ENCODE peak calls at places on chromosomes 16 and 17, in ten cellular contexts. R, H, S, E, B, F, X, M, K and D are unnamed samples.

GRCh38 chr17:48244814-48245213 is 137.2 kb downstream of the SNX11 start:
- DNase-seq in F (no peak), B (no peak), S (no peak), H (no peak), E (no peak), X (no peak), K (no peak), M (no peak), R (no peak), D (no peak)

GRCh38 chr17:29004081-29004692 is 1.6 kb downstream of the SEZ6 start:
- DNase-seq in F (no peak), H (peak), K (peak), E (no peak), X (no peak), R (no peak), S (no peak), M (no peak), B (no peak), D (no peak)

GRCh38 chr16:1043831-1044514 is 28.6 kb upstream of the SSTR5 start:
- DNase-seq in K (no peak), F (no peak), B (no peak), S (no peak), R (no peak), E (no peak), M (no peak), H (no peak), X (no peak), D (no peak)

GRCh38 chr16:89579351-89579750 is 3.8 kb downstream of the CPNE7 start:
- DNase-seq in B (no peak), X (no peak), F (no peak), M (no peak), R (no peak), H (no peak), S (no peak), E (no peak), K (no peak), D (no peak)

GRCh38 chr17:2024572-2025219 is 438 bp downstream of the RTN4RL1 start:
- DNase-seq in S (no peak), X (no peak), R (no peak), F (no peak), H (no peak), B (no peak), E (no peak), K (no peak), M (no peak), D (no peak)

GRCh38 chr17:44279586-44280344 is 11.8 kb upstream of the SLC4A1 start:
- DNase-seq in F (peak), E (no peak), H (peak), M (peak), S (peak), R (no peak), K (peak), B (no peak), X (peak), D (peak)

GRCh38 chr16:4184038-4184702 is 57.7 kb downstream of the SRL start:
- DNase-seq in H (no peak), K (no peak), S (peak), F (no peak), M (no peak), X (no peak), R (no peak), B (no peak), E (no peak), D (no peak)

GRCh38 chr17:50265690-50266306 is 8.5 kb upstream of the TMEM92 start:
- DNase-seq in E (no peak), M (no peak), B (no peak), X (no peak), R (no peak), H (no peak), S (peak), F (no peak), K (no peak), D (no peak)

GRCh38 chr16:58451263-58451662 is 48.7 kb upstream of the NDRG4 start:
- DNase-seq in F (no peak), X (no peak), S (no peak), R (no peak), K (no peak), H (no peak), E (no peak), M (no peak), B (no peak), D (no peak)

GRCh38 chr17:14756469-14756868 is 455.6 kb downstream of the HS3ST3B1 start:
- DNase-seq in E (no peak), B (no peak), K (peak), R (no peak), X (no peak), H (no peak), M (no peak), S (no peak), F (no peak), D (no peak)

GRCh38 chr16:87487361-87487924 is 5.4 kb downstream of the ZCCHC14 start:
- DNase-seq in R (peak), X (peak), S (peak), E (peak), H (peak), K (peak), B (no peak), M (no peak), F (no peak), D (no peak)

GRCh38 chr16:86030116-86030515 is 131.2 kb downstream of the IRF8 start:
- DNase-seq in X (no peak), E (no peak), M (no peak), K (no peak), F (no peak), H (no peak), R (no peak), B (no peak), S (no peak), D (no peak)

GRCh38 chr16:52649870-52650269 is 102.9 kb upstream of the TOX3 start:
- DNase-seq in E (no peak), B (no peak), S (no peak), R (no peak), H (no peak), F (no peak), X (no peak), M (no peak), K (no peak), D (no peak)

GRCh38 chr16:88970095-88970494 is 6.9 kb downstream of the CBFA2T3 start:
- DNase-seq in M (no peak), B (no peak), R (no peak), H (no peak), X (no peak), F (no peak), E (no peak), S (no peak), K (no peak), D (no peak)

GRCh38 chr16:7888421-7888820 is 555.8 kb downstream of the RBFOX1 start:
- DNase-seq in B (no peak), F (no peak), X (no peak), M (no peak), K (no peak), H (no peak), E (no peak), S (no peak), R (no peak), D (no peak)

GRCh38 chr17:47694018-47694817 is at the start of gene TBKBP1:
- DNase-seq in H (peak), X (peak), S (peak), M (peak), K (peak), B (peak), R (peak), F (no peak), E (peak), D (peak)

GRCh38 chr17:60305141-60305540 is 86.8 kb downstream of the USP32 start:
- DNase-seq in X (peak), F (no peak), K (peak), R (no peak), S (no peak), M (no peak), B (no peak), E (no peak), H (peak), D (peak)

GRCh38 chr16:89426736-89427525 is 63.4 kb downstream of the ANKRD11 start:
- DNase-seq in S (no peak), F (no peak), M (no peak), X (no peak), B (no peak), H (no peak), R (no peak), E (no peak), K (peak), D (no peak)

GRCh38 chr17:68302066-68302564 is 10.8 kb downstream of the ARSG start:
- DNase-seq in X (no peak), E (no peak), K (no peak), S (no peak), H (peak), M (no peak), B (no peak), R (no peak), F (no peak), D (no peak)

GRCh38 chr16:90042946-90043514 is 23.8 kb upstream of the DBNDD1 start:
- DNase-seq in S (no peak), E (no peak), B (no peak), F (no peak), K (no peak), R (no peak), X (no peak), M (no peak), H (no peak), D (no peak)

GRCh38 chr16:80687606-80688005 is 116.8 kb downstream of the CDYL2 start:
- DNase-seq in R (no peak), B (no peak), M (no peak), H (peak), E (no peak), S (no peak), K (no peak), F (no peak), X (no peak), D (no peak)

GRCh38 chr16:2471016-2471652 is at the start of gene NTN3:
- DNase-seq in M (no peak), E (no peak), K (no peak), X (no peak), F (no peak), R (no peak), H (no peak), B (no peak), S (peak), D (peak)

GRCh38 chr17:46003907-46004748 is 5.1 kb downstream of the STH start:
- DNase-seq in H (peak), M (no peak), E (no peak), F (no peak), K (peak), R (no peak), X (peak), S (no peak), B (no peak), D (no peak)

GRCh38 chr17:49508061-49508865 is 13.2 kb downstream of the NGFR start:
- DNase-seq in S (peak), K (peak), F (no peak), E (no peak), X (peak), R (no peak), B (no peak), H (peak), M (no peak), D (no peak)

GRCh38 chr17:2816688-2817087 is 20.4 kb downstream of the RAP1GAP2 start:
- DNase-seq in K (no peak), M (no peak), R (no peak), S (no peak), B (no peak), H (no peak), X (no peak), E (no peak), F (no peak), D (no peak)

GRCh38 chr16:11142951-11143740 is 112.9 kb downstream of the SOCS1 start:
- DNase-seq in E (no peak), K (no peak), F (no peak), R (no peak), X (no peak), B (no peak), M (no peak), H (no peak), S (no peak), D (no peak)

GRCh38 chr16:84545114-84545737 is 40.8 kb upstream of the MEAK7 start:
- DNase-seq in B (no peak), M (no peak), F (no peak), H (no peak), E (no peak), X (no peak), S (no peak), R (no peak), K (no peak), D (no peak)

GRCh38 chr16:50183316-50183715 is 30.2 kb downstream of the TENT4B start:
- DNase-seq in K (peak), S (no peak), X (no peak), H (peak), B (no peak), F (no peak), M (no peak), E (no peak), R (no peak), D (no peak)

GRCh38 chr16:67407788-67408452 is 8.4 kb downstream of the ZDHHC1 start:
- DNase-seq in H (no peak), S (peak), F (no peak), R (no peak), K (no peak), X (no peak), B (no peak), E (no peak), M (no peak), D (no peak)

GRCh38 chr17:76171701-76172100 is 30.7 kb upstream of the FOXJ1 start:
- DNase-seq in B (no peak), R (no peak), X (no peak), S (no peak), K (no peak), F (no peak), M (no peak), E (no peak), H (no peak), D (no peak)

GRCh38 chr17:30716461-30717289 is 107.8 kb downstream of the CRLF3 start:
- DNase-seq in H (no peak), E (no peak), R (no peak), F (no peak), B (no peak), K (peak), M (no peak), X (no peak), S (peak), D (no peak)

GRCh38 chr16:69243479-69243878 is 56.5 kb downstream of the SNTB2 start:
- DNase-seq in B (no peak), E (no peak), R (no peak), M (no peak), F (no peak), S (no peak), H (peak), X (no peak), K (peak), D (no peak)

GRCh38 chr16:50275428-50276127 is 9.2 kb downstream of the ADCY7 start:
- DNase-seq in E (no peak), B (no peak), M (no peak), S (no peak), H (no peak), X (no peak), F (no peak), R (no peak), K (no peak), D (no peak)

GRCh38 chr17:44911133-44912001 is 3.9 kb downstream of the GFAP start:
- DNase-seq in X (peak), H (peak), M (peak), E (peak), F (peak), R (peak), B (peak), S (peak), K (peak), D (peak)

GRCh38 chr16:16991711-16992110 is 479.0 kb downstream of the XYLT1 start:
- DNase-seq in M (no peak), B (no peak), R (no peak), S (no peak), H (no peak), E (no peak), X (no peak), K (no peak), F (no peak), D (no peak)

GRCh38 chr16:14302031-14302398 is 230.9 kb downstream of the MRTFB start:
- DNase-seq in X (peak), K (peak), E (peak), B (no peak), S (peak), R (no peak), M (no peak), H (peak), F (peak), D (no peak)

GRCh38 chr16:71552698-71553503 is 24.0 kb downstream of the TAT start:
- DNase-seq in B (no peak), R (no peak), X (peak), F (no peak), H (no peak), M (no peak), S (no peak), E (no peak), K (no peak), D (no peak)